ENCODE peak calls at places on chromosome 15, in seven cellular contexts. One of them, this sample, is unnamed.

GRCh38 chr15:35529784-35530183 is 16.2 kb downstream of the DPH6 start:
- DNase-seq in transverse colon: no peak
- DNase-seq in erythroblast: no peak
- DNase-seq in GM12878: no peak
- DNase-seq in ovary: no peak
- DNase-seq in tibial nerve: no peak
- DNase-seq in body of pancreas: no peak
- DNase-seq in this sample: no peak

GRCh38 chr15:77944002-77944867 is 133.3 kb downstream of the TBC1D2B start:
- DNase-seq in transverse colon: peak
- DNase-seq in erythroblast: peak
- DNase-seq in GM12878: no peak
- DNase-seq in ovary: peak
- DNase-seq in tibial nerve: peak
- DNase-seq in body of pancreas: peak
- DNase-seq in this sample: peak

GRCh38 chr15:90315276-90315982 is 36.7 kb upstream of the ZNF774 start:
- DNase-seq in transverse colon: peak
- DNase-seq in erythroblast: no peak
- DNase-seq in GM12878: no peak
- DNase-seq in ovary: peak
- DNase-seq in tibial nerve: peak
- DNase-seq in body of pancreas: peak
- DNase-seq in this sample: no peak

GRCh38 chr15:69114231-69114937 is 46.1 kb upstream of the GLCE start:
- DNase-seq in transverse colon: no peak
- DNase-seq in erythroblast: peak
- DNase-seq in GM12878: no peak
- DNase-seq in ovary: no peak
- DNase-seq in tibial nerve: no peak
- DNase-seq in body of pancreas: no peak
- DNase-seq in this sample: no peak

GRCh38 chr15:80265021-80265420 is 13.0 kb upstream of the CTXND1 start:
- DNase-seq in transverse colon: no peak
- DNase-seq in erythroblast: no peak
- DNase-seq in GM12878: no peak
- DNase-seq in ovary: no peak
- DNase-seq in tibial nerve: no peak
- DNase-seq in body of pancreas: no peak
- DNase-seq in this sample: no peak

GRCh38 chr15:35019401-35020327 is 31.6 kb upstream of the ZNF770 start:
- DNase-seq in transverse colon: no peak
- DNase-seq in erythroblast: no peak
- DNase-seq in GM12878: no peak
- DNase-seq in ovary: no peak
- DNase-seq in tibial nerve: no peak
- DNase-seq in body of pancreas: peak
- DNase-seq in this sample: no peak

GRCh38 chr15:57327985-57328471 is 48.3 kb upstream of the CGNL1 start:
- DNase-seq in transverse colon: no peak
- DNase-seq in erythroblast: no peak
- DNase-seq in GM12878: no peak
- DNase-seq in ovary: no peak
- DNase-seq in tibial nerve: peak
- DNase-seq in body of pancreas: peak
- DNase-seq in this sample: no peak

GRCh38 chr15:80382285-80382684 is 21.9 kb upstream of the ARNT2 start:
- DNase-seq in transverse colon: no peak
- DNase-seq in erythroblast: no peak
- DNase-seq in GM12878: no peak
- DNase-seq in ovary: no peak
- DNase-seq in tibial nerve: no peak
- DNase-seq in body of pancreas: no peak
- DNase-seq in this sample: no peak

GRCh38 chr15:101458158-101458895 is 31.2 kb downstream of the PCSK6 start:
- DNase-seq in transverse colon: no peak
- DNase-seq in erythroblast: no peak
- DNase-seq in GM12878: no peak
- DNase-seq in ovary: no peak
- DNase-seq in tibial nerve: no peak
- DNase-seq in body of pancreas: no peak
- DNase-seq in this sample: no peak

GRCh38 chr15:46548989-46549388 is 914.2 kb downstream of the SQOR start:
- DNase-seq in transverse colon: no peak
- DNase-seq in erythroblast: no peak
- DNase-seq in GM12878: no peak
- DNase-seq in ovary: no peak
- DNase-seq in tibial nerve: no peak
- DNase-seq in body of pancreas: no peak
- DNase-seq in this sample: no peak

GRCh38 chr15:78292219-78292618 is 7.2 kb downstream of the SKIC8 start:
- DNase-seq in transverse colon: no peak
- DNase-seq in erythroblast: no peak
- DNase-seq in GM12878: no peak
- DNase-seq in ovary: no peak
- DNase-seq in tibial nerve: no peak
- DNase-seq in body of pancreas: no peak
- DNase-seq in this sample: no peak

GRCh38 chr15:98760975-98761374 is 112.6 kb downstream of the IGF1R start:
- DNase-seq in transverse colon: no peak
- DNase-seq in erythroblast: no peak
- DNase-seq in GM12878: no peak
- DNase-seq in ovary: no peak
- DNase-seq in tibial nerve: no peak
- DNase-seq in body of pancreas: no peak
- DNase-seq in this sample: no peak

GRCh38 chr15:29638781-29639180 is 183.5 kb downstream of the TJP1 start:
- DNase-seq in transverse colon: no peak
- DNase-seq in erythroblast: no peak
- DNase-seq in GM12878: no peak
- DNase-seq in ovary: no peak
- DNase-seq in tibial nerve: no peak
- DNase-seq in body of pancreas: no peak
- DNase-seq in this sample: no peak

GRCh38 chr15:38283010-38283409 is 30.4 kb downstream of the SPRED1 start:
- DNase-seq in transverse colon: no peak
- DNase-seq in erythroblast: peak
- DNase-seq in GM12878: no peak
- DNase-seq in ovary: no peak
- DNase-seq in tibial nerve: no peak
- DNase-seq in body of pancreas: no peak
- DNase-seq in this sample: no peak

GRCh38 chr15:52349062-52349700 is 53.6 kb upstream of the MYO5C start:
- DNase-seq in transverse colon: no peak
- DNase-seq in erythroblast: no peak
- DNase-seq in GM12878: no peak
- DNase-seq in ovary: no peak
- DNase-seq in tibial nerve: no peak
- DNase-seq in body of pancreas: no peak
- DNase-seq in this sample: no peak

GRCh38 chr15:97995881-97996603 is 35.5 kb downstream of the ARRDC4 start:
- DNase-seq in transverse colon: peak
- DNase-seq in erythroblast: peak
- DNase-seq in GM12878: no peak
- DNase-seq in ovary: no peak
- DNase-seq in tibial nerve: no peak
- DNase-seq in body of pancreas: peak
- DNase-seq in this sample: no peak

GRCh38 chr15:72864681-72865080 is 81.1 kb upstream of the ADPGK start:
- DNase-seq in transverse colon: no peak
- DNase-seq in erythroblast: no peak
- DNase-seq in GM12878: no peak
- DNase-seq in ovary: no peak
- DNase-seq in tibial nerve: no peak
- DNase-seq in body of pancreas: no peak
- DNase-seq in this sample: no peak

GRCh38 chr15:46080018-46080417 is 445.2 kb downstream of the SQOR start:
- DNase-seq in transverse colon: no peak
- DNase-seq in erythroblast: no peak
- DNase-seq in GM12878: no peak
- DNase-seq in ovary: no peak
- DNase-seq in tibial nerve: no peak
- DNase-seq in body of pancreas: no peak
- DNase-seq in this sample: no peak

GRCh38 chr15:36954486-36954885 is 145.9 kb downstream of the MEIS2 start:
- DNase-seq in transverse colon: no peak
- DNase-seq in erythroblast: no peak
- DNase-seq in GM12878: no peak
- DNase-seq in ovary: no peak
- DNase-seq in tibial nerve: no peak
- DNase-seq in body of pancreas: no peak
- DNase-seq in this sample: no peak

GRCh38 chr15:35115155-35115725 is 30.1 kb upstream of the NANOGP8 start:
- DNase-seq in transverse colon: no peak
- DNase-seq in erythroblast: no peak
- DNase-seq in GM12878: no peak
- DNase-seq in ovary: peak
- DNase-seq in tibial nerve: no peak
- DNase-seq in body of pancreas: peak
- DNase-seq in this sample: no peak

GRCh38 chr15:95701410-95701809 is 629.1 kb upstream of the NR2F2 start:
- DNase-seq in transverse colon: no peak
- DNase-seq in erythroblast: no peak
- DNase-seq in GM12878: no peak
- DNase-seq in ovary: no peak
- DNase-seq in tibial nerve: no peak
- DNase-seq in body of pancreas: no peak
- DNase-seq in this sample: no peak

GRCh38 chr15:88657326-88658069 is 18.7 kb downstream of the ISG20 start:
- DNase-seq in transverse colon: no peak
- DNase-seq in erythroblast: peak
- DNase-seq in GM12878: no peak
- DNase-seq in ovary: peak
- DNase-seq in tibial nerve: no peak
- DNase-seq in body of pancreas: peak
- DNase-seq in this sample: peak

GRCh38 chr15:36905908-36906307 is 194.4 kb downstream of the MEIS2 start:
- DNase-seq in transverse colon: no peak
- DNase-seq in erythroblast: no peak
- DNase-seq in GM12878: no peak
- DNase-seq in ovary: no peak
- DNase-seq in tibial nerve: no peak
- DNase-seq in body of pancreas: peak
- DNase-seq in this sample: no peak

GRCh38 chr15:44798815-44799214 is 62.5 kb downstream of the TRIM69 start:
- DNase-seq in transverse colon: no peak
- DNase-seq in erythroblast: peak
- DNase-seq in GM12878: no peak
- DNase-seq in ovary: no peak
- DNase-seq in tibial nerve: no peak
- DNase-seq in body of pancreas: no peak
- DNase-seq in this sample: no peak

GRCh38 chr15:67823371-67824156 is 1.7 kb upstream of the SKOR1 start:
- DNase-seq in transverse colon: no peak
- DNase-seq in erythroblast: no peak
- DNase-seq in GM12878: no peak
- DNase-seq in ovary: no peak
- DNase-seq in tibial nerve: no peak
- DNase-seq in body of pancreas: no peak
- DNase-seq in this sample: no peak

GRCh38 chr15:71508081-71508682 is 302.2 kb upstream of the NR2E3 start:
- DNase-seq in transverse colon: no peak
- DNase-seq in erythroblast: no peak
- DNase-seq in GM12878: peak
- DNase-seq in ovary: no peak
- DNase-seq in tibial nerve: no peak
- DNase-seq in body of pancreas: no peak
- DNase-seq in this sample: peak
- TF ChIP-seq POLR2A in transverse colon: no peak
- TF ChIP-seq POLR2A in erythroblast: no peak
- TF ChIP-seq POLR2A in GM12878: no peak
- TF ChIP-seq POLR2A in ovary: no peak
- TF ChIP-seq POLR2A in tibial nerve: no peak
- TF ChIP-seq POLR2A in body of pancreas: no peak
- TF ChIP-seq POLR2A in this sample: no peak

GRCh38 chr15:42427429-42428223 is 63.3 kb downstream of the ZNF106 start:
- DNase-seq in transverse colon: no peak
- DNase-seq in erythroblast: no peak
- DNase-seq in GM12878: no peak
- DNase-seq in ovary: no peak
- DNase-seq in tibial nerve: no peak
- DNase-seq in body of pancreas: no peak
- DNase-seq in this sample: no peak
- TF ChIP-seq POLR2A in transverse colon: no peak
- TF ChIP-seq POLR2A in erythroblast: no peak
- TF ChIP-seq POLR2A in GM12878: no peak
- TF ChIP-seq POLR2A in ovary: no peak
- TF ChIP-seq POLR2A in tibial nerve: no peak
- TF ChIP-seq POLR2A in body of pancreas: no peak
- TF ChIP-seq POLR2A in this sample: no peak

DNA sequence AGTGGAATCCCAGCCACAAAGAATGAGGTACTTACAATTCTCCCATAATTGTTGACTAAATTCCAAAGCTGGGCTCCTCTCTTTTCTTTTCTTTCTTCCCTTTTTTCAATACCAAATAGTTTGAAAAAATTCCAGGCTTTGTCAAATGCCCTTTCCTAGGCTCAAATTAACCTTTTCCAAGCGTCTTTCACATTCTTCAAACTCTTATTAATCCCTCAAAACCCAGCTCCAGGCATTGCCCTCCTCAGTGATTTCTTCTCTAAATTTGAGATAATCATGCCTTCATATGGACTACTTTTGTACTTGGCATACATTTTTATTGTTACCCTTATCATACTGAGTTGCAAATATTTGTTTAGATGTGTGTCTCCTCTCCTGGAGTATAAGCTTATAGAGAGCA is 148.6 kb upstream of the ICE2 start:
- DNase-seq in transverse colon: no peak
- DNase-seq in erythroblast: no peak
- DNase-seq in GM12878: no peak
- DNase-seq in ovary: no peak
- DNase-seq in tibial nerve: no peak
- DNase-seq in body of pancreas: no peak
- DNase-seq in this sample: no peak
- TF ChIP-seq POLR2A in transverse colon: no peak
- TF ChIP-seq POLR2A in erythroblast: no peak
- TF ChIP-seq POLR2A in GM12878: no peak
- TF ChIP-seq POLR2A in ovary: no peak
- TF ChIP-seq POLR2A in tibial nerve: no peak
- TF ChIP-seq POLR2A in body of pancreas: no peak
- TF ChIP-seq POLR2A in this sample: no peak

GRCh38 chr15:70761931-70762468 is 1.4 kb downstream of the UACA start:
- DNase-seq in transverse colon: no peak
- DNase-seq in erythroblast: no peak
- DNase-seq in GM12878: no peak
- DNase-seq in ovary: no peak
- DNase-seq in tibial nerve: no peak
- DNase-seq in body of pancreas: no peak
- DNase-seq in this sample: no peak

GRCh38 chr15:70761046-70761445 is 2.3 kb downstream of the UACA start:
- DNase-seq in transverse colon: no peak
- DNase-seq in erythroblast: no peak
- DNase-seq in GM12878: no peak
- DNase-seq in ovary: no peak
- DNase-seq in tibial nerve: no peak
- DNase-seq in body of pancreas: no peak
- DNase-seq in this sample: no peak

GRCh38 chr15:70762469-70763119 is 764 bp downstream of the UACA start:
- DNase-seq in transverse colon: peak
- DNase-seq in erythroblast: peak
- DNase-seq in GM12878: no peak
- DNase-seq in ovary: peak
- DNase-seq in tibial nerve: peak
- DNase-seq in body of pancreas: peak
- DNase-seq in this sample: no peak

GRCh38 chr15:70763950-70764730 is 782 bp upstream of the UACA start:
- DNase-seq in transverse colon: no peak
- DNase-seq in erythroblast: no peak
- DNase-seq in GM12878: no peak
- DNase-seq in ovary: no peak
- DNase-seq in tibial nerve: no peak
- DNase-seq in body of pancreas: no peak
- DNase-seq in this sample: no peak

GRCh38 chr15:70763120-70763949 is at the start of gene UACA:
- DNase-seq in transverse colon: peak
- DNase-seq in erythroblast: peak
- DNase-seq in GM12878: peak
- DNase-seq in ovary: peak
- DNase-seq in tibial nerve: peak
- DNase-seq in body of pancreas: peak
- DNase-seq in this sample: peak
- TF ChIP-seq POLR2A in transverse colon: peak
- TF ChIP-seq POLR2A in erythroblast: peak
- TF ChIP-seq POLR2A in GM12878: peak
- TF ChIP-seq POLR2A in ovary: peak
- TF ChIP-seq POLR2A in tibial nerve: peak
- TF ChIP-seq POLR2A in body of pancreas: peak
- TF ChIP-seq POLR2A in this sample: no peak